ENCODE peak calls at places on chromosomes 6 and 20, in eight cellular contexts. E, D, B, J, W, T, K and L are unnamed samples. For H4K20me1, the result is how much of the 10 kb centered on the place peaks cover.

GRCh38 chr20:43751167-43752050 is 24.6 kb upstream of the GTSF1L start:
- DNase-seq in E (no peak), D (no peak), B (peak), J (peak), W (peak), T (peak), K (peak), L (peak)

GRCh38 chr6:166736606-166737005 is 109.6 kb upstream of the RPS6KA2 start:
- DNase-seq in E (no peak), D (no peak), B (peak), J (no peak), W (no peak), T (peak), K (peak), L (peak)

GRCh38 chr6:80445752-80446151 is 339.3 kb downstream of the BCKDHB start:
- DNase-seq in E (no peak), D (no peak), B (no peak), J (no peak), W (no peak), T (no peak), K (no peak), L (no peak)

GRCh38 chr6:70124882-70125535 is 177.9 kb downstream of the COL9A1 start:
- DNase-seq in E (no peak), D (no peak), B (peak), J (no peak), W (no peak), T (peak), K (peak), L (peak)

GRCh38 chr6:125826695-125827463 is 36.1 kb downstream of the NCOA7 start:
- DNase-seq in E (no peak), D (no peak), B (no peak), J (no peak), W (no peak), T (no peak), K (no peak), L (no peak)

GRCh38 chr6:8904754-8905153 is 469.4 kb upstream of the SLC35B3 start:
- DNase-seq in E (peak), D (peak), B (no peak), J (peak), W (no peak), T (no peak), K (peak), L (no peak)

GRCh38 chr6:36666726-36667591 is 11.6 kb upstream of the CDKN1A start:
- DNase-seq in E (peak), D (peak), B (peak), J (peak), W (peak), T (peak), K (peak), L (peak)

GRCh38 chr20:8790442-8791074 is 278.3 kb upstream of the PLCB4 start:
- DNase-seq in E (peak), D (peak), B (peak), J (peak), W (no peak), T (peak), K (peak), L (peak)

GRCh38 chr20:23510000-23510590 is 19.2 kb downstream of the CST8 start:
- DNase-seq in E (no peak), D (no peak), B (no peak), J (no peak), W (no peak), T (no peak), K (no peak), L (no peak)

GRCh38 chr20:3758566-3758965 is 9.0 kb downstream of the ADISSP start:
- DNase-seq in E (no peak), D (no peak), B (no peak), J (no peak), W (no peak), T (no peak), K (no peak), L (peak)

GRCh38 chr6:166335378-166336366 is 6.7 kb downstream of the SFT2D1 start:
- DNase-seq in E (no peak), D (no peak), B (no peak), J (no peak), W (peak), T (no peak), K (no peak), L (no peak)

DNA sequence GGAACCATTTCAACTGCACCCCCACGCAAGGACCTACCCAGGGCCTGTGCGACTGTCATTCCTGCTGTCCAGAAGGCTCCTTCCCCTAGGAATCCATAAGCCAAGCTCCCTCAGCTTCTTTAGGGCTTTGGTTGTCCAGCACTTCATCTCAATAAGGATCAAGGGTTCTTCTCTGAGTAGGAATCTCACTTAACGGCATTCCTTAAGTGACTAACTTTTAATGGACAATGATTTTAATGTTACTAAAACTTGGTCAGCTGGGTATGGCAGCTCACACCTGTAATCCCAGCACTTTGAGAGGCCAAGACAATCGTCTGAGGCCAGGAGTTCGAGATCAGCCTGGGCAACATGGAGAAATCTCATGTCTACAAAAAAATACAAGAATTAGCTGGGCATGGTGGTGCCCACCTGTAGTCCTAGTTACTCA is 13.4 kb downstream of the UBE2V1 start:
- DNase-seq in E (no peak), D (no peak), B (no peak), J (no peak), W (no peak), T (no peak), K (no peak), L (no peak)
- H4K20me1 ChIP-seq in E (half or more), D (half or more), B (under half), J (under half), W (under half), T (half or more), K (half or more), L (half or more)

GRCh38 chr6:90044833-90045337 is 150.6 kb downstream of the GJA10 start:
- DNase-seq in E (no peak), D (no peak), B (peak), J (no peak), W (no peak), T (peak), K (peak), L (no peak)

GRCh38 chr6:90045535-90045934 is 151.3 kb downstream of the GJA10 start:
- DNase-seq in E (no peak), D (no peak), B (peak), J (no peak), W (no peak), T (peak), K (no peak), L (no peak)

GRCh38 chr6:90048191-90048969 is 154.1 kb downstream of the GJA10 start:
- DNase-seq in E (no peak), D (no peak), B (no peak), J (no peak), W (no peak), T (no peak), K (no peak), L (no peak)

GRCh38 chr6:90040931-90041330 is 146.7 kb downstream of the GJA10 start:
- DNase-seq in E (no peak), D (no peak), B (no peak), J (no peak), W (no peak), T (no peak), K (no peak), L (no peak)

DNA sequence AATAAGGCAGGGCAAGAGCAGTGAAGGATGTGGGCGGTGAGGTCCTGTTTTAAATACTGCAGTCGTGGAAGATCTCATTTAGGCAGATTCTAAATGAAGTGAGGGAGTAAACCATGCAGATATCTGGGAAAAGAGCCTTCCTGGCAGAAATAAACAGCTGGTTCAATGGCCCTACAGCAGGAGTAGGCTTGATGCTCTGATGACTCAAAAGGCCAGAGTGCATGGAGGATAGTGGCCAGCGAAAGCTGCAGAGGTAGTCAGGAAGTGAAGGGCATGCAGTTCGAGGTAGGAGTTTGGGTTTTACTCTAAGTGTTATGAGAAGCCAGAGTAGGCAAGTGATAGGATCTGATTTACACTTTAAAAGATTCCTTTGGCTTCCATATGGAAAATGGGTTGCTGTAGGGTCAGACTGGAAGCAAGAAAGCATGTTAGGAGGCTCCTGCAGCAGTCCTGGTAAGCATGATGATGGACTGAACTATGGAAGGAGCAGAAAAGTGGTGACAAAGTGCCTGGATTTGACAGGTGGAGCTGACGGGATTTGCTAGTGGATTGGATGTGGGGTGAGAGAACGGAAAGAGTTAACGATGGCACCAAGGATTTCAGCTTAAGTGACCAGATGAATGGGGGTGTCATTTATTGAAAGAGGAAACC is 150.0 kb downstream of the GJA10 start:
- DNase-seq in E (no peak), D (no peak), B (peak), J (no peak), W (no peak), T (peak), K (no peak), L (no peak)
- H4K20me1 ChIP-seq in E (under half), D (under half), B (under half), J (under half), W (under half), T (under half), K (under half), L (under half)

GRCh38 chr6:53529324-53530036 is 15.4 kb downstream of the GCLC start:
- DNase-seq in E (peak), D (no peak), B (no peak), J (no peak), W (no peak), T (no peak), K (no peak), L (no peak)
- H4K20me1 ChIP-seq in E (under half), D (under half), B (under half), J (under half), W (under half), T (under half), K (under half), L (under half)

GRCh38 chr6:147088861-147089260 is 115.4 kb upstream of the STXBP5 start:
- DNase-seq in E (no peak), D (no peak), B (no peak), J (no peak), W (no peak), T (no peak), K (no peak), L (no peak)
- H4K20me1 ChIP-seq in E (under half), D (under half), B (under half), J (under half), W (under half), T (under half), K (under half), L (under half)